ENCODE peak calls at places on chromosomes 6 and 20, in eight cellular contexts. P is upper lobe of left lung, S is AG04450, M is brain microvascular endothelial cell, W is choroid plexus epithelial cell, I is tibial artery, V is epithelial cell of esophagus, N is heart right ventricle. B is an unnamed sample.

GRCh38 chr6:91816335-91816734 is 1229.5 kb upstream of the MAP3K7 start:
- DNase-seq in I (no peak), W (no peak), M (no peak), N (no peak), P (peak), V (no peak), S (no peak), B (no peak)

GRCh38 chr6:25726122-25726911 is 28.2 kb upstream of the SLC17A4 start:
- DNase-seq in M (no peak), P (no peak), N (no peak), W (no peak), I (no peak), V (no peak), S (no peak), B (no peak)

GRCh38 chr6:21905531-21905930 is 312.0 kb downstream of the SOX4 start:
- DNase-seq in I (no peak), M (no peak), V (no peak), W (no peak), N (no peak), S (no peak), P (no peak), B (no peak)

GRCh38 chr6:47086051-47086770 is 44.1 kb upstream of the ADGRF1 start:
- DNase-seq in N (no peak), P (no peak), I (no peak), V (peak), S (no peak), M (no peak), W (no peak), B (no peak)

GRCh38 chr6:132797975-132798819 is at the start of gene SLC18B1:
- DNase-seq in V (peak), N (peak), S (no peak), W (peak), P (peak), I (peak), M (peak), B (no peak)

GRCh38 chr20:34921436-34921835 is 34.2 kb downstream of the GSS start:
- DNase-seq in P (no peak), N (no peak), S (no peak), I (no peak), M (no peak), V (peak), W (no peak), B (no peak)

GRCh38 chr20:60117040-60117439 is 158.8 kb downstream of the CDH26 start:
- DNase-seq in S (no peak), M (no peak), W (peak), V (no peak), N (no peak), I (no peak), P (no peak), B (no peak)

GRCh38 chr20:46767127-46767761 is 57.8 kb downstream of the SLC2A10 start:
- DNase-seq in M (no peak), W (peak), P (no peak), N (no peak), S (no peak), I (no peak), V (peak), B (peak)

GRCh38 chr6:150541587-150541986 is 58.1 kb upstream of the PLEKHG1 start:
- DNase-seq in M (no peak), S (no peak), N (no peak), I (no peak), V (no peak), W (peak), P (no peak), B (no peak)

GRCh38 chr6:56144538-56145324 is 102.6 kb downstream of the COL21A1 start:
- DNase-seq in V (peak), S (no peak), N (no peak), I (no peak), W (peak), M (peak), P (no peak), B (no peak)

GRCh38 chr6:56637640-56638039 is 5.0 kb downstream of the DST start:
- DNase-seq in S (peak), I (no peak), M (peak), P (no peak), V (peak), N (no peak), W (peak), B (peak)

GRCh38 chr6:121531658-121532167 is 96.3 kb downstream of the GJA1 start:
- DNase-seq in V (peak), P (no peak), I (no peak), S (no peak), M (no peak), N (no peak), W (no peak), B (no peak)

GRCh38 chr6:108914235-108915022 is 66.2 kb downstream of the ARMC2 start:
- DNase-seq in P (no peak), N (no peak), M (no peak), S (peak), V (no peak), I (no peak), W (peak), B (no peak)

GRCh38 chr6:26576929-26577719 is 19.6 kb upstream of the ABT1 start:
- DNase-seq in M (peak), I (no peak), S (no peak), N (peak), P (no peak), W (peak), V (peak), B (peak)

GRCh38 chr6:114096553-114097172 is 125.7 kb upstream of the HDAC2 start:
- DNase-seq in W (peak), S (no peak), P (no peak), I (no peak), V (peak), M (no peak), N (no peak), B (no peak)

GRCh38 chr20:328596-329324 is 3.4 kb downstream of the SOX12 start:
- DNase-seq in V (no peak), I (no peak), P (no peak), M (no peak), S (no peak), N (no peak), W (no peak), B (no peak)

GRCh38 chr20:57791946-57792328 is 82.1 kb upstream of the PMEPA1 start:
- DNase-seq in W (no peak), I (no peak), P (no peak), M (no peak), V (no peak), S (no peak), N (no peak), B (no peak)

GRCh38 chr20:15637971-15638754 is 935.1 kb downstream of the KIF16B start:
- DNase-seq in V (no peak), S (no peak), P (no peak), N (no peak), M (no peak), W (no peak), I (no peak), B (peak)

GRCh38 chr20:51622004-51622874 is 79.7 kb upstream of the NFATC2 start:
- DNase-seq in M (peak), I (no peak), W (no peak), S (no peak), V (no peak), N (no peak), P (no peak), B (no peak)

GRCh38 chr20:63656451-63656850 is 1.7 kb upstream of the RTEL1 start:
- DNase-seq in V (no peak), I (no peak), P (no peak), W (no peak), M (no peak), S (no peak), N (no peak), B (no peak)

GRCh38 chr6:10409160-10409765 is 5.6 kb downstream of the TFAP2A start:
- DNase-seq in P (no peak), V (no peak), N (no peak), S (no peak), M (no peak), I (no peak), W (no peak), B (no peak)
- H3K4me3 ChIP-seq in P (no peak), V (peak), N (no peak), S (peak), M (peak), I (no peak), W (no peak), B (peak)

GRCh38 chr20:62294516-62294915 is 8.3 kb upstream of the ADRM1 start:
- DNase-seq in S (no peak), N (no peak), W (no peak), P (no peak), I (no peak), M (no peak), V (no peak), B (no peak)
- TF ChIP-seq CTCF in S (no peak), N (no peak), W (no peak), P (no peak), I (no peak), M (no peak), V (no peak), B (no peak)

GRCh38 chr6:157613011-157613522 is 210.0 kb upstream of the SNX9 start:
- DNase-seq in I (no peak), W (peak), V (peak), P (no peak), S (peak), M (peak), N (no peak), B (no peak)
- H3K4me3 ChIP-seq in I (no peak), W (no peak), V (peak), P (no peak), S (peak), M (peak), N (no peak), B (no peak)

GRCh38 chr6:134666174-134666573 is 283.7 kb downstream of the ALDH8A1 start:
- DNase-seq in S (no peak), W (no peak), M (no peak), P (no peak), V (no peak), N (no peak), I (no peak), B (no peak)

GRCh38 chr6:134667106-134667505 is 282.8 kb downstream of the ALDH8A1 start:
- DNase-seq in P (no peak), M (no peak), S (no peak), N (no peak), I (no peak), V (no peak), W (peak), B (no peak)

GRCh38 chr6:134674562-134674961 is 275.3 kb downstream of the ALDH8A1 start:
- DNase-seq in P (no peak), V (no peak), I (no peak), W (no peak), N (no peak), S (no peak), M (no peak), B (no peak)

GRCh38 chr6:134665029-134665723 is 284.7 kb downstream of the ALDH8A1 start:
- DNase-seq in S (no peak), N (no peak), V (no peak), W (no peak), P (no peak), M (no peak), I (no peak), B (no peak)

GRCh38 chr6:134669531-134669930 is 280.4 kb downstream of the ALDH8A1 start:
- DNase-seq in M (no peak), P (no peak), N (no peak), S (no peak), W (no peak), V (no peak), I (no peak), B (no peak)
- TF ChIP-seq CTCF in M (no peak), P (no peak), N (no peak), S (no peak), W (no peak), V (no peak), I (no peak), B (no peak)

GRCh38 chr20:10828221-10828620 is 154.4 kb upstream of the JAG1 start:
- DNase-seq in W (no peak), S (no peak), N (no peak), I (no peak), M (no peak), P (no peak), V (no peak), B (no peak)
- H3K4me3 ChIP-seq in W (no peak), S (no peak), N (no peak), I (no peak), M (no peak), P (no peak), V (no peak), B (no peak)

GRCh38 chr6:30611856-30612194 is 5.2 kb downstream of the PPP1R10 start:
- DNase-seq in S (no peak), W (no peak), V (no peak), I (no peak), M (no peak), P (no peak), N (no peak), B (no peak)

GRCh38 chr6:30612687-30613248 is 4.3 kb downstream of the PPP1R10 start:
- DNase-seq in W (peak), N (no peak), P (no peak), I (no peak), M (peak), S (no peak), V (no peak), B (no peak)

GRCh38 chr6:30613251-30614043 is 3.6 kb downstream of the PPP1R10 start:
- DNase-seq in V (peak), P (no peak), W (peak), S (no peak), N (no peak), I (no peak), M (no peak), B (no peak)

GRCh38 chr6:30611150-30611855 is 5.7 kb downstream of the PPP1R10 start:
- DNase-seq in M (no peak), N (no peak), S (no peak), P (no peak), I (no peak), W (peak), V (no peak), B (no peak)

DNA sequence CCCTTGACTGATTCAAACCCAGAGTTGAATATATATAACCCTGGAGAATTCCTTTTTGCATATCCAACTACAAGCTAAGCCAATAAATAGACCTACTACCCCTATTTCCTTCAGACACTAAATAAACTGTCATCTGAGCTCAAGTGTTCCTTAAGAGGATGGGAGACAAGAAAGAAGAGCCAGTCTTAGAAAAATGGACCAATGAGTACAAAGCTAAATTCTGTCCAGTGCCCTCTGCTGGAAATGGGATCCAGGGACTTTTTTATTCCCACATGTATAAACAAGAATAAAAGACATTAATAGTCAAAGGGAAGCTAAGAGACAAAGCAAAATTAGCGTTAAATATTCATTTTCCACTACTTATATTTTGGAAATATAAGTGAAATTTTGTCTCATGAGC is 4.8 kb downstream of the PPP1R10 start:
- DNase-seq in V (peak), M (no peak), W (peak), P (no peak), N (no peak), I (no peak), S (no peak), B (no peak)
- TF ChIP-seq CTCF in V (peak), M (peak), W (peak), P (no peak), N (peak), I (no peak), S (peak), B (peak)

GRCh38 chr20:25039697-25040437 is 18.1 kb downstream of the ACSS1 start:
- DNase-seq in S (peak), W (peak), I (peak), P (no peak), M (no peak), V (no peak), N (peak), B (no peak)
- H3K4me3 ChIP-seq in S (no peak), W (no peak), I (peak), P (no peak), M (no peak), V (no peak), N (no peak), B (no peak)

GRCh38 chr20:36384022-36384619 is 78.0 kb downstream of the DLGAP4 start:
- DNase-seq in P (no peak), W (peak), N (no peak), I (no peak), V (peak), S (no peak), M (peak), B (peak)
- TF ChIP-seq CTCF in P (no peak), W (peak), N (no peak), I (no peak), V (peak), S (peak), M (peak), B (peak)

GRCh38 chr6:141321486-141322347 is 811.0 kb upstream of the GJE1 start:
- DNase-seq in S (no peak), I (no peak), W (peak), P (no peak), V (no peak), N (no peak), M (peak), B (no peak)

GRCh38 chr6:141326426-141326825 is 806.3 kb upstream of the GJE1 start:
- DNase-seq in M (peak), N (no peak), W (peak), V (peak), P (no peak), I (peak), S (peak), B (peak)

DNA sequence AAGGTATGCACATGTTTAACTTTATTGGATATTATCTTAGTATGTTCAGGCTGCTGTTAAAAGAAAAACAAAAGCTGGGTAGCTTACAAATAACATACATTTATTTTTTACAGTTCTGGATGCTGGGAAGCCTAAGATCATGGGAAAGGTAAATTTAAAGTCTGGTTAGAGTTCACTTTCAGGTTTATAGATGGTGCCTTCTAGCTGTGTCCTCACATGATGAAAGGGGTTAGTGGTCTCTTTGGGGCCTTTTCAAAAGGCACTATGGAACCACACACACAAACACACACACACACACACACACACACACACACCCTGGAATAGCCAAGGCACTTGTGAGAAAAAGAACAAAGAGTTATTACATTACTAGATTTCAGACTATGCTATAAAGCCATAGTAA is 805.8 kb upstream of the GJE1 start:
- DNase-seq in I (no peak), N (no peak), M (no peak), W (peak), S (no peak), P (no peak), V (no peak), B (no peak)
- H3K4me3 ChIP-seq in I (peak), N (no peak), M (peak), W (peak), S (peak), P (no peak), V (peak), B (no peak)

B was measured in HFF-Myc.